ENCODE peak calls at places on chromosomes 12 and 14, in five cellular contexts. Z, T, G, D and C are unnamed samples.

GRCh38 chr12:104345234-104346066 is 41.9 kb downstream of the EID3 start:
- DNase-seq in Z (no peak), T (no peak), G (no peak), D (no peak), C (no peak)

GRCh38 chr12:94553130-94553519 is 93.5 kb upstream of the CEP83 start:
- DNase-seq in Z (no peak), T (peak; percentile 51), G (no peak), D (peak; percentile 57), C (no peak)

GRCh38 chr12:105552056-105552455 is 221.6 kb downstream of the C12orf75 start:
- DNase-seq in Z (no peak), T (no peak), G (no peak), D (no peak), C (no peak)

GRCh38 chr14:30464481-30464880 is 94.5 kb upstream of the G2E3 start:
- DNase-seq in Z (no peak), T (no peak), G (no peak), D (no peak), C (no peak)

GRCh38 chr14:87181288-87181687 is 811.7 kb downstream of the GALC start:
- DNase-seq in Z (no peak), T (no peak), G (no peak), D (no peak), C (no peak)

GRCh38 chr14:96165493-96166474 is 38.9 kb upstream of the BDKRB2 start:
- DNase-seq in Z (no peak), T (no peak), G (peak; percentile 26), D (no peak), C (no peak)

GRCh38 chr14:67881225-67881624 is 61.6 kb downstream of the RAD51B start:
- DNase-seq in Z (no peak), T (no peak), G (no peak), D (peak; percentile 5), C (no peak)

GRCh38 chr14:68520637-68521556 is 272.0 kb downstream of the ZFP36L1 start:
- DNase-seq in Z (peak; percentile 64), T (peak; percentile 81), G (peak; percentile 62), D (no peak), C (no peak)

GRCh38 chr12:107242189-107242588 is 148.8 kb upstream of the CRY1 start:
- DNase-seq in Z (no peak), T (no peak), G (no peak), D (peak; percentile 11), C (no peak)

GRCh38 chr12:4899361-4899760 is 10.3 kb upstream of the KCNA1 start:
- DNase-seq in Z (no peak), T (no peak), G (no peak), D (no peak), C (no peak)

GRCh38 chr12:21413369-21414277 is 23.8 kb upstream of the PYROXD1 start:
- DNase-seq in Z (no peak), T (no peak), G (no peak), D (no peak), C (no peak)

GRCh38 chr12:76144253-76144564 is 59.7 kb upstream of the NAP1L1 start:
- DNase-seq in Z (peak; percentile 28), T (no peak), G (peak; percentile 11), D (peak; percentile 76), C (peak; percentile 28)

GRCh38 chr14:51597511-51597920 is 54.2 kb upstream of the FRMD6 start:
- DNase-seq in Z (no peak), T (no peak), G (no peak), D (no peak), C (no peak)

GRCh38 chr12:3409662-3410061 is 81.3 kb upstream of the PRMT8 start:
- DNase-seq in Z (no peak), T (no peak), G (no peak), D (no peak), C (no peak)

GRCh38 chr12:123390415-123391093 is 6.6 kb downstream of the KMT5A start:
- DNase-seq in Z (no peak), T (no peak), G (no peak), D (peak; percentile 64), C (peak; percentile 27)

GRCh38 chr12:62584619-62585018 is 118.0 kb downstream of the MON2 start:
- DNase-seq in Z (no peak), T (no peak), G (no peak), D (peak; percentile 24), C (no peak)

GRCh38 chr12:121065345-121065744 is 26.3 kb upstream of the OASL start:
- DNase-seq in Z (no peak), T (no peak), G (no peak), D (no peak), C (no peak)

GRCh38 chr14:73796881-73797539 is 54.6 kb upstream of the PTGR2 start:
- DNase-seq in Z (no peak), T (no peak), G (no peak), D (no peak), C (no peak)

GRCh38 chr14:57486767-57487379 is 6.8 kb downstream of the CCDC198 start:
- DNase-seq in Z (no peak), T (peak; percentile 18), G (no peak), D (peak; percentile 30), C (peak; percentile 6)

GRCh38 chr14:60102389-60102788 is 10.7 kb downstream of the PCNX4 start:
- DNase-seq in Z (no peak), T (no peak), G (no peak), D (no peak), C (no peak)

GRCh38 chr12:93127582-93128331 is 198.7 kb upstream of the EEA1 start:
- DNase-seq in Z (peak; percentile 32), T (no peak), G (peak; percentile 49), D (no peak), C (peak; percentile 94)
- TF ChIP-seq CTCF in Z (no peak), T (no peak), G (peak; percentile 36), D (no peak), C (peak; percentile 37)

GRCh38 chr12:26128180-26128579 is 3.3 kb upstream of the BHLHE41 start:
- DNase-seq in Z (no peak), T (no peak), G (no peak), D (no peak), C (no peak)
- H3K27me3 ChIP-seq in Z (peaks cover 49% of the 10 kb centered on the region), T (peaks cover 10% of the 10 kb centered on the region), G (peaks cover 31% of the 10 kb centered on the region), D (peaks cover 41% of the 10 kb centered on the region), C (peaks cover 29% of the 10 kb centered on the region)

DNA sequence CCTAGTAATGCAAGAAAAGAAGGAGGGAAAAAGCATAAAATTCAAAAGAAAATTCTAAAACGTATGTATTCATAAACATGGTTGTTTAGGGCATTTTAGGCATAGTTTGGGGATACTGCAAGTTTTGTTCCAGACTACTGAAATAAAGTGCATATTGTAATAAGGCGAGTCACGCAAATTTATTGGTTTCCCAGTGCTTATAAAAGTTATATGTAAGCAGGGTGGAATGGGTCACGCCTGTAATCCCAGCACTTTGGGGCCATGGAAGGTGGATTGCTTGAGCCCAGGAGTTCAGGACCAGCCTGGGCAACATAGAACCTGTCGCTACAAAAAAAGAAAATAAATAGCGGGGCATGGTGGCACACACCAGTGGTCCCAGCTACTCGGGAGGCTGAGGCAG is 291.9 kb downstream of the FBXL14 start:
- DNase-seq in Z (no peak), T (no peak), G (no peak), D (no peak), C (no peak)
- TF ChIP-seq POLR2AphosphoS5 in Z (no peak), T (no peak), G (no peak), D (no peak), C (no peak)

GRCh38 chr12:109518820-109519665 is 41.6 kb downstream of the UBE3B start:
- DNase-seq in Z (peak; percentile 60), T (peak; percentile 26), G (peak; percentile 59), D (peak; percentile 84), C (peak; percentile 61)
- TF ChIP-seq CTCF in Z (peak; percentile 78), T (peak; percentile 82), G (peak; percentile 73), D (peak; percentile 86), C (peak; percentile 89)

GRCh38 chr12:53954694-53955035 is at the start of gene HOXC12:
- DNase-seq in Z (no peak), T (no peak), G (no peak), D (no peak), C (no peak)
- H3K27me3 ChIP-seq in Z (peaks cover 100% of the 10 kb centered on the region), T (no peaks in the 10 kb centered on the region), G (peaks cover 100% of the 10 kb centered on the region), D (peaks cover 91% of the 10 kb centered on the region), C (peaks cover 95% of the 10 kb centered on the region)

GRCh38 chr12:70852416-70853150 is 68.0 kb downstream of the PTPRR start:
- DNase-seq in Z (no peak), T (no peak), G (no peak), D (no peak), C (no peak)

GRCh38 chr12:70849265-70849960 is 71.1 kb downstream of the PTPRR start:
- DNase-seq in Z (no peak), T (peak; percentile 16), G (no peak), D (peak; percentile 39), C (no peak)

GRCh38 chr12:70854871-70855578 is 65.5 kb downstream of the PTPRR start:
- DNase-seq in Z (no peak), T (no peak), G (no peak), D (no peak), C (no peak)

GRCh38 chr12:70854138-70854537 is 66.4 kb downstream of the PTPRR start:
- DNase-seq in Z (no peak), T (no peak), G (no peak), D (no peak), C (no peak)

DNA sequence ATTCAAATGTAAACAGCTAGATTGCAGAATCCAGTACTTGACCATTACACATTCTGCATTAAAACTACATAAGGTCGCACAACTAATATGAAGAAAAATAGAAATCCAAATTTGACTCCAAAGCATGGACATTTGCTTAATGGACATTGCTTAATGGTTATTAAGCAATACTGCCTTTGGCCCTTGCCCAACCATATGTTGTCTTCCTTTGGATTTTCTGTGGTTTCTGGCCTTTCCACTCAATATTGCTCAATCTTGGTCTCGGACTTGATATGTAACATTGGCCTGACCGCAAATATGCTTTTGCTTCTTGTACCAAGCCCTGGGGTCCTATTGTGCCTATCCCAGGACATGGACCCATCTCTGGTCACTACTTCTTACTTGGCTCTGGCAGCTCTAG is 67.2 kb downstream of the PTPRR start:
- DNase-seq in Z (no peak), T (no peak), G (no peak), D (no peak), C (no peak)
- TF ChIP-seq POLR2AphosphoS5 in Z (peak; percentile 59), T (no peak), G (peak; percentile 70), D (no peak), C (no peak)

DNA sequence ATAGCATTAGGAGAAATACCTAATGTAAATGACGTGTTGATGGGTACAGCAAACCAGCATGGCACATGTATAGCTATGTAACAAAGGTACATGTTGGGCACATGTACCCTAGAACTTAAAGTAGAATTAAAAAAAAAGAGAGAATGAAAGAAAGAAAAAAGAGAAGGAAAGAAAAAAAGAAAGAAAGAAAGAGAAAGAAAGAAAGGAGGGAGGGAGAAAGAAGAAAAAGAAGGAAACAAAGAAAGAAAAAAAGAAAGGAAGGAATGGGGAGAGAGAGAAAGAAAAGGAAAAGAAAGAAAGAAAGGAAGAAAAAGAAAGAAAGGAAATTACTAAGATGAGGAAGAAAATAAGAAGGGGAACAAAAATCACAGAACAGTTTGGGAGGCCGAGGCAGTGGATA is 925.5 kb downstream of the LRFN5 start:
- DNase-seq in Z (no peak), T (no peak), G (no peak), D (no peak), C (no peak)
- TF ChIP-seq CTCF in Z (no peak), T (no peak), G (no peak), D (no peak), C (no peak)